ENCODE peak calls at places on chromosomes 5 and 9, in six cellular contexts. One of them, this sample, is unnamed.
A peak's percentile ranks its signal among the peaks of the same experiment; 100 is the strongest.

GRCh38 chr9:133342083-133342406 is 5.9 kb downstream of the MED22 start:
- ATAC-seq in HepG2: peak; percentile 63
- ATAC-seq in upper lobe of right lung: no peak
- ATAC-seq in gastrocnemius medialis: no peak
- ATAC-seq in body of pancreas: no peak
- ATAC-seq in heart right ventricle: no peak
- ATAC-seq in this sample: no peak

GRCh38 chr5:65382582-65382981 is 99.1 kb downstream of the ADAMTS6 start:
- ATAC-seq in heart right ventricle: no peak
- ATAC-seq in upper lobe of right lung: no peak
- ATAC-seq in gastrocnemius medialis: no peak
- ATAC-seq in body of pancreas: no peak
- ATAC-seq in HepG2: peak; percentile 47
- ATAC-seq in this sample: no peak

GRCh38 chr5:90932052-90932699 is 373.6 kb downstream of the ADGRV1 start:
- ATAC-seq in heart right ventricle: peak; percentile 84
- ATAC-seq in HepG2: peak; percentile 67
- ATAC-seq in upper lobe of right lung: peak; percentile 85
- ATAC-seq in body of pancreas: peak; percentile 72
- ATAC-seq in gastrocnemius medialis: peak; percentile 75
- ATAC-seq in this sample: peak; percentile 69

GRCh38 chr9:92564479-92564878 is 28.7 kb upstream of the ECM2 start:
- ATAC-seq in body of pancreas: no peak
- ATAC-seq in HepG2: no peak
- ATAC-seq in gastrocnemius medialis: no peak
- ATAC-seq in upper lobe of right lung: no peak
- ATAC-seq in heart right ventricle: peak; percentile 48
- ATAC-seq in this sample: no peak

GRCh38 chr9:131418143-131419028 is 24.5 kb downstream of the PRRC2B start:
- ATAC-seq in HepG2: peak; percentile 50
- ATAC-seq in upper lobe of right lung: peak; percentile 54
- ATAC-seq in heart right ventricle: peak; percentile 32
- ATAC-seq in gastrocnemius medialis: peak; percentile 58
- ATAC-seq in body of pancreas: peak; percentile 90
- ATAC-seq in this sample: peak; percentile 40

GRCh38 chr5:8611067-8611466 is 742.1 kb downstream of the MTRR start:
- ATAC-seq in upper lobe of right lung: no peak
- ATAC-seq in HepG2: no peak
- ATAC-seq in gastrocnemius medialis: no peak
- ATAC-seq in heart right ventricle: no peak
- ATAC-seq in body of pancreas: no peak
- ATAC-seq in this sample: no peak

GRCh38 chr9:90943341-90943740 is 141.7 kb downstream of the SYK start:
- ATAC-seq in heart right ventricle: no peak
- ATAC-seq in body of pancreas: no peak
- ATAC-seq in gastrocnemius medialis: no peak
- ATAC-seq in upper lobe of right lung: no peak
- ATAC-seq in HepG2: peak; percentile 54
- ATAC-seq in this sample: no peak

GRCh38 chr5:74837115-74837514 is 29.1 kb downstream of the FAM169A start:
- ATAC-seq in HepG2: no peak
- ATAC-seq in upper lobe of right lung: no peak
- ATAC-seq in body of pancreas: no peak
- ATAC-seq in gastrocnemius medialis: no peak
- ATAC-seq in heart right ventricle: no peak
- ATAC-seq in this sample: no peak

GRCh38 chr5:89087551-89088318 is 204.8 kb upstream of the MEF2C start:
- ATAC-seq in HepG2: no peak
- ATAC-seq in gastrocnemius medialis: peak; percentile 81
- ATAC-seq in body of pancreas: no peak
- ATAC-seq in upper lobe of right lung: no peak
- ATAC-seq in heart right ventricle: peak; percentile 60
- ATAC-seq in this sample: no peak

GRCh38 chr9:76456202-76456926 is 2.6 kb upstream of the GCNT1 start:
- ATAC-seq in heart right ventricle: no peak
- ATAC-seq in gastrocnemius medialis: no peak
- ATAC-seq in HepG2: peak; percentile 88
- ATAC-seq in body of pancreas: peak; percentile 59
- ATAC-seq in upper lobe of right lung: no peak
- ATAC-seq in this sample: no peak

GRCh38 chr9:32738501-32739172 is 44.7 kb upstream of the TMEM215 start:
- ATAC-seq in upper lobe of right lung: no peak
- ATAC-seq in gastrocnemius medialis: no peak
- ATAC-seq in heart right ventricle: no peak
- ATAC-seq in body of pancreas: no peak
- ATAC-seq in HepG2: no peak
- ATAC-seq in this sample: no peak

GRCh38 chr9:112125961-112126388 is 49.1 kb downstream of the SUSD1 start:
- ATAC-seq in upper lobe of right lung: no peak
- ATAC-seq in HepG2: peak; percentile 47
- ATAC-seq in gastrocnemius medialis: no peak
- ATAC-seq in body of pancreas: no peak
- ATAC-seq in heart right ventricle: no peak
- ATAC-seq in this sample: no peak

GRCh38 chr5:139374909-139375308 is 8.2 kb downstream of the SLC23A1 start:
- ATAC-seq in HepG2: peak; percentile 7
- ATAC-seq in body of pancreas: no peak
- ATAC-seq in upper lobe of right lung: no peak
- ATAC-seq in gastrocnemius medialis: no peak
- ATAC-seq in heart right ventricle: no peak
- ATAC-seq in this sample: no peak

GRCh38 chr5:132079619-132080018 is 6.0 kb downstream of the CSF2 start:
- ATAC-seq in heart right ventricle: no peak
- ATAC-seq in upper lobe of right lung: no peak
- ATAC-seq in HepG2: no peak
- ATAC-seq in body of pancreas: no peak
- ATAC-seq in gastrocnemius medialis: no peak
- ATAC-seq in this sample: no peak

GRCh38 chr5:37668524-37669047 is 171.3 kb downstream of the GDNF start:
- ATAC-seq in body of pancreas: peak; percentile 92
- ATAC-seq in upper lobe of right lung: peak; percentile 97
- ATAC-seq in gastrocnemius medialis: peak; percentile 95
- ATAC-seq in heart right ventricle: peak; percentile 84
- ATAC-seq in HepG2: peak; percentile 89
- ATAC-seq in this sample: peak; percentile 92

GRCh38 chr5:67493676-67494075 is 297.1 kb upstream of the CD180 start:
- ATAC-seq in body of pancreas: no peak
- ATAC-seq in heart right ventricle: peak; percentile 91
- ATAC-seq in gastrocnemius medialis: peak; percentile 84
- ATAC-seq in upper lobe of right lung: peak; percentile 83
- ATAC-seq in HepG2: peak; percentile 98
- ATAC-seq in this sample: no peak

GRCh38 chr5:12805165-12805698 is 901.0 kb upstream of the CTNND2 start:
- ATAC-seq in heart right ventricle: no peak
- ATAC-seq in gastrocnemius medialis: no peak
- ATAC-seq in upper lobe of right lung: peak; percentile 27
- ATAC-seq in HepG2: no peak
- ATAC-seq in body of pancreas: no peak
- ATAC-seq in this sample: peak; percentile 31

GRCh38 chr5:149586708-149587318 is 5.5 kb downstream of the ARHGEF37 start:
- ATAC-seq in upper lobe of right lung: no peak
- ATAC-seq in gastrocnemius medialis: no peak
- ATAC-seq in body of pancreas: no peak
- ATAC-seq in heart right ventricle: no peak
- ATAC-seq in HepG2: no peak
- ATAC-seq in this sample: no peak

GRCh38 chr9:2720179-2720654 is 2.9 kb downstream of the KCNV2 start:
- ATAC-seq in heart right ventricle: no peak
- ATAC-seq in gastrocnemius medialis: no peak
- ATAC-seq in HepG2: peak; percentile 94
- ATAC-seq in upper lobe of right lung: no peak
- ATAC-seq in body of pancreas: peak; percentile 82
- ATAC-seq in this sample: no peak

GRCh38 chr9:127389391-127390242 is 7.4 kb upstream of the SLC2A8 start:
- ATAC-seq in HepG2: peak; percentile 31
- ATAC-seq in heart right ventricle: no peak
- ATAC-seq in body of pancreas: no peak
- ATAC-seq in upper lobe of right lung: no peak
- ATAC-seq in gastrocnemius medialis: no peak
- ATAC-seq in this sample: no peak

GRCh38 chr9:94076557-94076956 is 7.7 kb upstream of the PTPDC1 start:
- ATAC-seq in HepG2: no peak
- ATAC-seq in gastrocnemius medialis: no peak
- ATAC-seq in upper lobe of right lung: no peak
- ATAC-seq in body of pancreas: peak; percentile 64
- ATAC-seq in heart right ventricle: no peak
- ATAC-seq in this sample: no peak

GRCh38 chr9:70574222-70574837 is 159.9 kb upstream of the KLF9 start:
- ATAC-seq in heart right ventricle: peak; percentile 72
- ATAC-seq in body of pancreas: peak; percentile 63
- ATAC-seq in gastrocnemius medialis: peak; percentile 62
- ATAC-seq in upper lobe of right lung: no peak
- ATAC-seq in HepG2: peak; percentile 43
- ATAC-seq in this sample: peak; percentile 91

GRCh38 chr5:36705055-36705454 is 98.6 kb downstream of the SLC1A3 start:
- ATAC-seq in heart right ventricle: no peak
- ATAC-seq in gastrocnemius medialis: no peak
- ATAC-seq in upper lobe of right lung: no peak
- ATAC-seq in body of pancreas: no peak
- ATAC-seq in HepG2: no peak
- ATAC-seq in this sample: no peak

GRCh38 chr5:32413466-32414263 is 30.9 kb downstream of the ZFR start:
- ATAC-seq in heart right ventricle: peak; percentile 52
- ATAC-seq in HepG2: no peak
- ATAC-seq in gastrocnemius medialis: peak; percentile 18
- ATAC-seq in body of pancreas: no peak
- ATAC-seq in upper lobe of right lung: no peak
- ATAC-seq in this sample: no peak

GRCh38 chr9:13411827-13412226 is 132.3 kb upstream of the MPDZ start:
- ATAC-seq in heart right ventricle: peak; percentile 51
- ATAC-seq in HepG2: no peak
- ATAC-seq in upper lobe of right lung: no peak
- ATAC-seq in body of pancreas: no peak
- ATAC-seq in gastrocnemius medialis: no peak
- ATAC-seq in this sample: no peak

GRCh38 chr5:137466888-137467287 is 32.2 kb downstream of the SPOCK1 start:
- ATAC-seq in body of pancreas: no peak
- ATAC-seq in HepG2: no peak
- ATAC-seq in gastrocnemius medialis: peak; percentile 75
- ATAC-seq in upper lobe of right lung: peak; percentile 54
- ATAC-seq in heart right ventricle: no peak
- ATAC-seq in this sample: peak; percentile 62

GRCh38 chr5:125125031-125125823 is 378.8 kb upstream of the ZNF608 start:
- ATAC-seq in HepG2: no peak
- ATAC-seq in gastrocnemius medialis: no peak
- ATAC-seq in heart right ventricle: no peak
- ATAC-seq in body of pancreas: no peak
- ATAC-seq in upper lobe of right lung: peak; percentile 61
- ATAC-seq in this sample: no peak

GRCh38 chr5:177362871-177363507 is 5.3 kb downstream of the RGS14 start:
- ATAC-seq in body of pancreas: peak; percentile 66
- ATAC-seq in upper lobe of right lung: peak; percentile 73
- ATAC-seq in HepG2: peak; percentile 24
- ATAC-seq in gastrocnemius medialis: peak; percentile 45
- ATAC-seq in heart right ventricle: peak; percentile 35
- ATAC-seq in this sample: peak; percentile 40
- H3K27ac ChIP-seq in body of pancreas: peak overlapping the region; percentile 51
- H3K27ac ChIP-seq in upper lobe of right lung: peak overlapping the region; percentile 42
- H3K27ac ChIP-seq in HepG2: no peak overlapping the region
- H3K27ac ChIP-seq in gastrocnemius medialis: no peak overlapping the region
- H3K27ac ChIP-seq in heart right ventricle: peak overlapping the region; percentile 74
- H3K27ac ChIP-seq in this sample: peak overlapping the region; percentile 8

GRCh38 chr5:35364350-35364749 is 134.1 kb upstream of the PRLR start:
- ATAC-seq in gastrocnemius medialis: no peak
- ATAC-seq in heart right ventricle: no peak
- ATAC-seq in body of pancreas: no peak
- ATAC-seq in upper lobe of right lung: no peak
- ATAC-seq in HepG2: no peak
- ATAC-seq in this sample: no peak

GRCh38 chr5:35360671-35361070 is 130.4 kb upstream of the PRLR start:
- ATAC-seq in gastrocnemius medialis: no peak
- ATAC-seq in upper lobe of right lung: no peak
- ATAC-seq in body of pancreas: no peak
- ATAC-seq in heart right ventricle: no peak
- ATAC-seq in HepG2: no peak
- ATAC-seq in this sample: no peak

GRCh38 chr5:35365756-35366155 is 135.5 kb upstream of the PRLR start:
- ATAC-seq in HepG2: no peak
- ATAC-seq in gastrocnemius medialis: no peak
- ATAC-seq in heart right ventricle: no peak
- ATAC-seq in upper lobe of right lung: no peak
- ATAC-seq in body of pancreas: no peak
- ATAC-seq in this sample: no peak

GRCh38 chr5:35362772-35363171 is 132.5 kb upstream of the PRLR start:
- ATAC-seq in HepG2: no peak
- ATAC-seq in heart right ventricle: no peak
- ATAC-seq in upper lobe of right lung: no peak
- ATAC-seq in body of pancreas: no peak
- ATAC-seq in gastrocnemius medialis: no peak
- ATAC-seq in this sample: no peak

GRCh38 chr5:35363387-35363965 is 133.2 kb upstream of the PRLR start:
- ATAC-seq in heart right ventricle: no peak
- ATAC-seq in gastrocnemius medialis: no peak
- ATAC-seq in upper lobe of right lung: no peak
- ATAC-seq in body of pancreas: no peak
- ATAC-seq in HepG2: no peak
- ATAC-seq in this sample: no peak
- H3K27ac ChIP-seq in heart right ventricle: no peak overlapping the region
- H3K27ac ChIP-seq in gastrocnemius medialis: no peak overlapping the region
- H3K27ac ChIP-seq in upper lobe of right lung: no peak overlapping the region
- H3K27ac ChIP-seq in body of pancreas: no peak overlapping the region
- H3K27ac ChIP-seq in HepG2: no peak overlapping the region
- H3K27ac ChIP-seq in this sample: no peak overlapping the region

GRCh38 chr5:78519198-78519941 is 129.2 kb downstream of the LHFPL2 start:
- ATAC-seq in heart right ventricle: no peak
- ATAC-seq in gastrocnemius medialis: no peak
- ATAC-seq in upper lobe of right lung: no peak
- ATAC-seq in body of pancreas: no peak
- ATAC-seq in HepG2: peak; percentile 24
- ATAC-seq in this sample: no peak
- H3K27ac ChIP-seq in heart right ventricle: peak overlapping the region; percentile 74
- H3K27ac ChIP-seq in gastrocnemius medialis: no peak overlapping the region
- H3K27ac ChIP-seq in upper lobe of right lung: peak overlapping the region; percentile 43
- H3K27ac ChIP-seq in body of pancreas: peak overlapping the region; percentile 38
- H3K27ac ChIP-seq in HepG2: peak overlapping the region; percentile 89
- H3K27ac ChIP-seq in this sample: peak overlapping the region; percentile 80

GRCh38 chr5:17132444-17133083 is 84.9 kb upstream of the BASP1 start:
- ATAC-seq in HepG2: no peak
- ATAC-seq in gastrocnemius medialis: no peak
- ATAC-seq in body of pancreas: no peak
- ATAC-seq in heart right ventricle: no peak
- ATAC-seq in upper lobe of right lung: peak; percentile 56
- ATAC-seq in this sample: no peak

GRCh38 chr5:17123010-17123409 is 94.4 kb upstream of the BASP1 start:
- ATAC-seq in upper lobe of right lung: no peak
- ATAC-seq in HepG2: no peak
- ATAC-seq in body of pancreas: peak; percentile 39
- ATAC-seq in gastrocnemius medialis: no peak
- ATAC-seq in heart right ventricle: no peak
- ATAC-seq in this sample: no peak

GRCh38 chr5:17129093-17129492 is 88.3 kb upstream of the BASP1 start:
- ATAC-seq in heart right ventricle: no peak
- ATAC-seq in gastrocnemius medialis: no peak
- ATAC-seq in HepG2: no peak
- ATAC-seq in upper lobe of right lung: no peak
- ATAC-seq in body of pancreas: no peak
- ATAC-seq in this sample: no peak

GRCh38 chr5:17123785-17124184 is 93.6 kb upstream of the BASP1 start:
- ATAC-seq in heart right ventricle: no peak
- ATAC-seq in body of pancreas: no peak
- ATAC-seq in upper lobe of right lung: no peak
- ATAC-seq in gastrocnemius medialis: no peak
- ATAC-seq in HepG2: no peak
- ATAC-seq in this sample: no peak

GRCh38 chr5:17127743-17128231 is 89.6 kb upstream of the BASP1 start:
- ATAC-seq in body of pancreas: no peak
- ATAC-seq in upper lobe of right lung: no peak
- ATAC-seq in heart right ventricle: no peak
- ATAC-seq in gastrocnemius medialis: no peak
- ATAC-seq in HepG2: no peak
- ATAC-seq in this sample: no peak
- H3K27ac ChIP-seq in body of pancreas: no peak overlapping the region
- H3K27ac ChIP-seq in upper lobe of right lung: no peak overlapping the region
- H3K27ac ChIP-seq in heart right ventricle: no peak overlapping the region
- H3K27ac ChIP-seq in gastrocnemius medialis: no peak overlapping the region
- H3K27ac ChIP-seq in HepG2: no peak overlapping the region
- H3K27ac ChIP-seq in this sample: no peak overlapping the region